ENCODE peak calls at places on chromosomes 16 and 17, in nine cellular contexts. One of them, this sample, is unnamed.

GRCh38 chr17:41697122-41697962 is 8.7 kb downstream of the EIF1 start:
- DNase-seq in activated T-helper 1 cell treated with Interleukin-2 at 50 U/mL for 16 hours: no peak
- DNase-seq in NCI-H1092: no peak
- DNase-seq in cardiac septum: no peak
- DNase-seq in lung: peak; percentile 43
- DNase-seq in GM13977: no peak
- DNase-seq in stimulated activated CD4-positive, alpha-beta T cell treated with anti-CD3 and anti-CD28 coated beads, Interleukin-1b, Interleukin-23, amount 100 ng/mL, for 1 hour: no peak
- DNase-seq in A172: no peak
- DNase-seq in NCI-H748 treated with DMSO at 0.1 percent for 48 hours: no peak
- DNase-seq in this sample: peak; percentile 64

GRCh38 chr17:75995385-75995925 is 5.2 kb upstream of the CDK3 start:
- DNase-seq in cardiac septum: no peak
- DNase-seq in GM13977: no peak
- DNase-seq in stimulated activated CD4-positive, alpha-beta T cell treated with anti-CD3 and anti-CD28 coated beads, Interleukin-1b, Interleukin-23, amount 100 ng/mL, for 1 hour: no peak
- DNase-seq in activated T-helper 1 cell treated with Interleukin-2 at 50 U/mL for 16 hours: no peak
- DNase-seq in A172: no peak
- DNase-seq in NCI-H1092: no peak
- DNase-seq in lung: no peak
- DNase-seq in NCI-H748 treated with DMSO at 0.1 percent for 48 hours: no peak
- DNase-seq in this sample: no peak

GRCh38 chr17:73901249-73901648 is 257.0 kb upstream of the SDK2 start:
- DNase-seq in GM13977: peak; percentile 11
- DNase-seq in cardiac septum: no peak
- DNase-seq in NCI-H1092: no peak
- DNase-seq in activated T-helper 1 cell treated with Interleukin-2 at 50 U/mL for 16 hours: no peak
- DNase-seq in A172: no peak
- DNase-seq in NCI-H748 treated with DMSO at 0.1 percent for 48 hours: no peak
- DNase-seq in stimulated activated CD4-positive, alpha-beta T cell treated with anti-CD3 and anti-CD28 coated beads, Interleukin-1b, Interleukin-23, amount 100 ng/mL, for 1 hour: no peak
- DNase-seq in lung: no peak
- DNase-seq in this sample: no peak

GRCh38 chr16:27439273-27440018 is 37.5 kb downstream of the IL21R start:
- DNase-seq in NCI-H748 treated with DMSO at 0.1 percent for 48 hours: no peak
- DNase-seq in activated T-helper 1 cell treated with Interleukin-2 at 50 U/mL for 16 hours: no peak
- DNase-seq in A172: no peak
- DNase-seq in lung: no peak
- DNase-seq in stimulated activated CD4-positive, alpha-beta T cell treated with anti-CD3 and anti-CD28 coated beads, Interleukin-1b, Interleukin-23, amount 100 ng/mL, for 1 hour: no peak
- DNase-seq in NCI-H1092: no peak
- DNase-seq in cardiac septum: no peak
- DNase-seq in GM13977: no peak
- DNase-seq in this sample: no peak

GRCh38 chr17:41520821-41521521 is 2.3 kb upstream of the KRT15 start:
- DNase-seq in stimulated activated CD4-positive, alpha-beta T cell treated with anti-CD3 and anti-CD28 coated beads, Interleukin-1b, Interleukin-23, amount 100 ng/mL, for 1 hour: no peak
- DNase-seq in lung: no peak
- DNase-seq in A172: peak; percentile 94
- DNase-seq in NCI-H748 treated with DMSO at 0.1 percent for 48 hours: peak; percentile 92
- DNase-seq in NCI-H1092: peak; percentile 63
- DNase-seq in cardiac septum: no peak
- DNase-seq in activated T-helper 1 cell treated with Interleukin-2 at 50 U/mL for 16 hours: no peak
- DNase-seq in GM13977: no peak
- DNase-seq in this sample: no peak

GRCh38 chr16:11157143-11157542 is 98.9 kb downstream of the SOCS1 start:
- DNase-seq in cardiac septum: no peak
- DNase-seq in lung: no peak
- DNase-seq in GM13977: no peak
- DNase-seq in stimulated activated CD4-positive, alpha-beta T cell treated with anti-CD3 and anti-CD28 coated beads, Interleukin-1b, Interleukin-23, amount 100 ng/mL, for 1 hour: no peak
- DNase-seq in NCI-H748 treated with DMSO at 0.1 percent for 48 hours: no peak
- DNase-seq in NCI-H1092: no peak
- DNase-seq in A172: no peak
- DNase-seq in activated T-helper 1 cell treated with Interleukin-2 at 50 U/mL for 16 hours: no peak
- DNase-seq in this sample: no peak

GRCh38 chr16:56742030-56742984 is 12.4 kb downstream of the NUP93 start:
- DNase-seq in cardiac septum: no peak
- DNase-seq in stimulated activated CD4-positive, alpha-beta T cell treated with anti-CD3 and anti-CD28 coated beads, Interleukin-1b, Interleukin-23, amount 100 ng/mL, for 1 hour: no peak
- DNase-seq in NCI-H748 treated with DMSO at 0.1 percent for 48 hours: no peak
- DNase-seq in A172: peak; percentile 86
- DNase-seq in activated T-helper 1 cell treated with Interleukin-2 at 50 U/mL for 16 hours: no peak
- DNase-seq in NCI-H1092: no peak
- DNase-seq in GM13977: no peak
- DNase-seq in lung: no peak
- DNase-seq in this sample: peak; percentile 92

GRCh38 chr16:5215911-5216310 is 118.3 kb upstream of the EEF2KMT start:
- DNase-seq in cardiac septum: no peak
- DNase-seq in NCI-H748 treated with DMSO at 0.1 percent for 48 hours: no peak
- DNase-seq in lung: no peak
- DNase-seq in activated T-helper 1 cell treated with Interleukin-2 at 50 U/mL for 16 hours: no peak
- DNase-seq in stimulated activated CD4-positive, alpha-beta T cell treated with anti-CD3 and anti-CD28 coated beads, Interleukin-1b, Interleukin-23, amount 100 ng/mL, for 1 hour: no peak
- DNase-seq in A172: no peak
- DNase-seq in GM13977: no peak
- DNase-seq in NCI-H1092: no peak
- DNase-seq in this sample: no peak

GRCh38 chr16:31138621-31139578 is 3.4 kb upstream of the PRSS8 start:
- DNase-seq in stimulated activated CD4-positive, alpha-beta T cell treated with anti-CD3 and anti-CD28 coated beads, Interleukin-1b, Interleukin-23, amount 100 ng/mL, for 1 hour: no peak
- DNase-seq in A172: peak; percentile 97
- DNase-seq in cardiac septum: no peak
- DNase-seq in lung: peak; percentile 89
- DNase-seq in NCI-H748 treated with DMSO at 0.1 percent for 48 hours: no peak
- DNase-seq in NCI-H1092: no peak
- DNase-seq in GM13977: no peak
- DNase-seq in activated T-helper 1 cell treated with Interleukin-2 at 50 U/mL for 16 hours: no peak
- DNase-seq in this sample: peak; percentile 70

GRCh38 chr17:40915199-40915661 is 22.2 kb downstream of the KRT23 start:
- DNase-seq in stimulated activated CD4-positive, alpha-beta T cell treated with anti-CD3 and anti-CD28 coated beads, Interleukin-1b, Interleukin-23, amount 100 ng/mL, for 1 hour: no peak
- DNase-seq in activated T-helper 1 cell treated with Interleukin-2 at 50 U/mL for 16 hours: no peak
- DNase-seq in NCI-H748 treated with DMSO at 0.1 percent for 48 hours: no peak
- DNase-seq in A172: peak; percentile 94
- DNase-seq in GM13977: peak; percentile 59
- DNase-seq in cardiac septum: no peak
- DNase-seq in lung: no peak
- DNase-seq in NCI-H1092: no peak
- DNase-seq in this sample: peak; percentile 98

GRCh38 chr17:40600486-40601046 is 35.3 kb upstream of the CCR7 start:
- DNase-seq in A172: no peak
- DNase-seq in NCI-H748 treated with DMSO at 0.1 percent for 48 hours: no peak
- DNase-seq in cardiac septum: no peak
- DNase-seq in GM13977: no peak
- DNase-seq in lung: no peak
- DNase-seq in stimulated activated CD4-positive, alpha-beta T cell treated with anti-CD3 and anti-CD28 coated beads, Interleukin-1b, Interleukin-23, amount 100 ng/mL, for 1 hour: no peak
- DNase-seq in NCI-H1092: no peak
- DNase-seq in activated T-helper 1 cell treated with Interleukin-2 at 50 U/mL for 16 hours: no peak
- DNase-seq in this sample: no peak

GRCh38 chr17:27669850-27670249 is 38.9 kb downstream of the LGALS9 start:
- DNase-seq in lung: no peak
- DNase-seq in GM13977: no peak
- DNase-seq in A172: no peak
- DNase-seq in stimulated activated CD4-positive, alpha-beta T cell treated with anti-CD3 and anti-CD28 coated beads, Interleukin-1b, Interleukin-23, amount 100 ng/mL, for 1 hour: no peak
- DNase-seq in activated T-helper 1 cell treated with Interleukin-2 at 50 U/mL for 16 hours: no peak
- DNase-seq in NCI-H748 treated with DMSO at 0.1 percent for 48 hours: no peak
- DNase-seq in cardiac septum: peak; percentile 71
- DNase-seq in NCI-H1092: no peak
- DNase-seq in this sample: no peak

GRCh38 chr17:74431568-74432483 is at the start of gene GPRC5C:
- DNase-seq in cardiac septum: peak; percentile 82
- DNase-seq in NCI-H1092: peak; percentile 62
- DNase-seq in GM13977: peak; percentile 90
- DNase-seq in A172: no peak
- DNase-seq in lung: peak; percentile 83
- DNase-seq in activated T-helper 1 cell treated with Interleukin-2 at 50 U/mL for 16 hours: no peak
- DNase-seq in NCI-H748 treated with DMSO at 0.1 percent for 48 hours: peak; percentile 52
- DNase-seq in stimulated activated CD4-positive, alpha-beta T cell treated with anti-CD3 and anti-CD28 coated beads, Interleukin-1b, Interleukin-23, amount 100 ng/mL, for 1 hour: peak; percentile 7
- DNase-seq in this sample: no peak

GRCh38 chr16:66886346-66886745 is 6.0 kb downstream of the PDP2 start:
- DNase-seq in lung: no peak
- DNase-seq in stimulated activated CD4-positive, alpha-beta T cell treated with anti-CD3 and anti-CD28 coated beads, Interleukin-1b, Interleukin-23, amount 100 ng/mL, for 1 hour: no peak
- DNase-seq in activated T-helper 1 cell treated with Interleukin-2 at 50 U/mL for 16 hours: no peak
- DNase-seq in NCI-H748 treated with DMSO at 0.1 percent for 48 hours: no peak
- DNase-seq in A172: no peak
- DNase-seq in NCI-H1092: no peak
- DNase-seq in cardiac septum: no peak
- DNase-seq in GM13977: no peak
- DNase-seq in this sample: peak; percentile 46

GRCh38 chr17:8755590-8756255 is 2.6 kb downstream of the SPDYE4 start:
- DNase-seq in A172: no peak
- DNase-seq in stimulated activated CD4-positive, alpha-beta T cell treated with anti-CD3 and anti-CD28 coated beads, Interleukin-1b, Interleukin-23, amount 100 ng/mL, for 1 hour: no peak
- DNase-seq in NCI-H748 treated with DMSO at 0.1 percent for 48 hours: no peak
- DNase-seq in lung: no peak
- DNase-seq in NCI-H1092: no peak
- DNase-seq in GM13977: no peak
- DNase-seq in cardiac septum: no peak
- DNase-seq in activated T-helper 1 cell treated with Interleukin-2 at 50 U/mL for 16 hours: no peak
- DNase-seq in this sample: no peak

GRCh38 chr17:20086416-20087074 is 77.4 kb downstream of the SPECC1 start:
- DNase-seq in cardiac septum: no peak
- DNase-seq in NCI-H1092: no peak
- DNase-seq in activated T-helper 1 cell treated with Interleukin-2 at 50 U/mL for 16 hours: no peak
- DNase-seq in NCI-H748 treated with DMSO at 0.1 percent for 48 hours: no peak
- DNase-seq in A172: no peak
- DNase-seq in GM13977: no peak
- DNase-seq in lung: no peak
- DNase-seq in stimulated activated CD4-positive, alpha-beta T cell treated with anti-CD3 and anti-CD28 coated beads, Interleukin-1b, Interleukin-23, amount 100 ng/mL, for 1 hour: no peak
- DNase-seq in this sample: no peak

GRCh38 chr17:51214920-51215319 is 44.9 kb downstream of the MBTD1 start:
- DNase-seq in activated T-helper 1 cell treated with Interleukin-2 at 50 U/mL for 16 hours: no peak
- DNase-seq in NCI-H748 treated with DMSO at 0.1 percent for 48 hours: no peak
- DNase-seq in GM13977: no peak
- DNase-seq in lung: no peak
- DNase-seq in stimulated activated CD4-positive, alpha-beta T cell treated with anti-CD3 and anti-CD28 coated beads, Interleukin-1b, Interleukin-23, amount 100 ng/mL, for 1 hour: no peak
- DNase-seq in cardiac septum: no peak
- DNase-seq in NCI-H1092: no peak
- DNase-seq in A172: no peak
- DNase-seq in this sample: no peak

GRCh38 chr16:55912022-55912421 is 36.8 kb upstream of the CES5A start:
- DNase-seq in cardiac septum: peak; percentile 79
- DNase-seq in lung: no peak
- DNase-seq in stimulated activated CD4-positive, alpha-beta T cell treated with anti-CD3 and anti-CD28 coated beads, Interleukin-1b, Interleukin-23, amount 100 ng/mL, for 1 hour: no peak
- DNase-seq in GM13977: no peak
- DNase-seq in A172: no peak
- DNase-seq in activated T-helper 1 cell treated with Interleukin-2 at 50 U/mL for 16 hours: no peak
- DNase-seq in NCI-H1092: no peak
- DNase-seq in NCI-H748 treated with DMSO at 0.1 percent for 48 hours: no peak
- DNase-seq in this sample: no peak

GRCh38 chr17:1762233-1762905 is 509 bp downstream of the SERPINF1 start:
- DNase-seq in A172: no peak
- DNase-seq in NCI-H748 treated with DMSO at 0.1 percent for 48 hours: peak; percentile 31
- DNase-seq in NCI-H1092: no peak
- DNase-seq in lung: no peak
- DNase-seq in GM13977: no peak
- DNase-seq in stimulated activated CD4-positive, alpha-beta T cell treated with anti-CD3 and anti-CD28 coated beads, Interleukin-1b, Interleukin-23, amount 100 ng/mL, for 1 hour: no peak
- DNase-seq in activated T-helper 1 cell treated with Interleukin-2 at 50 U/mL for 16 hours: no peak
- DNase-seq in cardiac septum: no peak
- DNase-seq in this sample: peak; percentile 39

GRCh38 chr16:58615280-58615679 is 14.3 kb downstream of the CNOT1 start:
- DNase-seq in GM13977: no peak
- DNase-seq in lung: no peak
- DNase-seq in A172: no peak
- DNase-seq in NCI-H748 treated with DMSO at 0.1 percent for 48 hours: no peak
- DNase-seq in activated T-helper 1 cell treated with Interleukin-2 at 50 U/mL for 16 hours: no peak
- DNase-seq in cardiac septum: no peak
- DNase-seq in NCI-H1092: no peak
- DNase-seq in stimulated activated CD4-positive, alpha-beta T cell treated with anti-CD3 and anti-CD28 coated beads, Interleukin-1b, Interleukin-23, amount 100 ng/mL, for 1 hour: no peak
- DNase-seq in this sample: peak; percentile 63

GRCh38 chr17:3827124-3827773 is 18.8 kb downstream of the NCBP3 start:
- DNase-seq in NCI-H748 treated with DMSO at 0.1 percent for 48 hours: peak; percentile 17
- DNase-seq in GM13977: peak; percentile 63
- DNase-seq in cardiac septum: no peak
- DNase-seq in stimulated activated CD4-positive, alpha-beta T cell treated with anti-CD3 and anti-CD28 coated beads, Interleukin-1b, Interleukin-23, amount 100 ng/mL, for 1 hour: peak; percentile 40
- DNase-seq in activated T-helper 1 cell treated with Interleukin-2 at 50 U/mL for 16 hours: no peak
- DNase-seq in NCI-H1092: no peak
- DNase-seq in A172: peak; percentile 76
- DNase-seq in lung: peak; percentile 72
- DNase-seq in this sample: peak; percentile 66

This sample was measured in IMR-90.